ENCODE peak calls at places on chromosome 6, in nine cellular contexts. V is pancreas; E is hepatocyte; F is Peyer's patch; L is sigmoid colon; Y is mesendoderm; U is CD8-positive, alpha-beta memory T cell; R is PC-9; Q is mammary epithelial cell. D is an unnamed sample.

GRCh38 chr6:40512340-40512739 is 74.8 kb downstream of the LRFN2 start:
- DNase-seq in U (no peak), Y (no peak), L (no peak), Q (no peak), V (no peak), E (no peak), R (no peak), F (no peak), D (no peak)

GRCh38 chr6:63347599-63347998 is 27.8 kb upstream of the LGSN start:
- DNase-seq in F (no peak), E (peak), U (no peak), Q (peak), V (no peak), L (no peak), Y (no peak), R (peak), D (peak)

GRCh38 chr6:137705166-137706064 is 161.6 kb upstream of the TNFAIP3 start:
- DNase-seq in R (no peak), F (peak), U (peak), Q (peak), V (peak), E (peak), L (peak), Y (peak), D (no peak)

GRCh38 chr6:83176256-83176655 is 16.8 kb downstream of the PGM3 start:
- DNase-seq in R (no peak), V (no peak), Y (no peak), F (no peak), L (no peak), E (no peak), U (no peak), Q (no peak), D (no peak)

GRCh38 chr6:5125152-5126006 is 40.2 kb downstream of the PPP1R3G start:
- DNase-seq in L (no peak), V (no peak), Y (peak), R (peak), F (no peak), Q (peak), E (peak), U (no peak), D (no peak)

GRCh38 chr6:7085911-7086310 is 21.9 kb upstream of the RREB1 start:
- DNase-seq in R (no peak), L (peak), E (no peak), Q (no peak), F (peak), V (peak), U (no peak), Y (no peak), D (no peak)

GRCh38 chr6:147504848-147505247 is 3.6 kb upstream of the SAMD5 start:
- DNase-seq in U (no peak), V (no peak), Q (no peak), L (no peak), F (no peak), E (no peak), R (no peak), Y (no peak), D (no peak)

GRCh38 chr6:107128577-107128976 is 13.3 kb upstream of the BEND3 start:
- DNase-seq in F (no peak), Y (no peak), V (no peak), E (no peak), R (no peak), L (no peak), U (no peak), Q (no peak), D (no peak)

GRCh38 chr6:21666788-21667681 is 73.5 kb downstream of the SOX4 start:
- DNase-seq in R (no peak), F (no peak), U (no peak), E (peak), Q (no peak), Y (peak), V (no peak), L (no peak), D (no peak)

GRCh38 chr6:110625883-110626282 is 149.5 kb upstream of the SLC22A16 start:
- DNase-seq in Y (no peak), V (no peak), R (no peak), U (no peak), L (no peak), Q (peak), E (no peak), F (no peak), D (peak)

GRCh38 chr6:484086-484728 is 92.7 kb downstream of the IRF4 start:
- DNase-seq in L (no peak), R (no peak), Y (no peak), F (no peak), V (no peak), E (no peak), Q (peak), U (no peak), D (no peak)

GRCh38 chr6:125759184-125759902 is 9.9 kb downstream of the HEY2 start:
- DNase-seq in F (no peak), Y (peak), U (no peak), L (no peak), E (no peak), Q (no peak), R (no peak), V (no peak), D (no peak)

GRCh38 chr6:107668826-107669474 is 155.2 kb downstream of the SCML4 start:
- DNase-seq in Q (no peak), L (no peak), E (no peak), F (peak), Y (no peak), V (no peak), R (no peak), U (peak), D (no peak)

GRCh38 chr6:24960991-24961475 is 25.3 kb upstream of the RIPOR2 start:
- DNase-seq in F (no peak), V (no peak), U (peak), Q (no peak), L (no peak), Y (no peak), R (no peak), E (peak), D (no peak)

GRCh38 chr6:34723203-34723602 is 26.6 kb upstream of the ILRUN start:
- DNase-seq in E (no peak), R (no peak), U (no peak), V (no peak), F (no peak), Y (no peak), Q (no peak), L (no peak), D (no peak)

GRCh38 chr6:34568341-34568680 is 12.2 kb upstream of the SPDEF start:
- DNase-seq in Q (no peak), U (no peak), E (no peak), F (no peak), R (peak), Y (no peak), V (no peak), L (no peak), D (no peak)

DNA sequence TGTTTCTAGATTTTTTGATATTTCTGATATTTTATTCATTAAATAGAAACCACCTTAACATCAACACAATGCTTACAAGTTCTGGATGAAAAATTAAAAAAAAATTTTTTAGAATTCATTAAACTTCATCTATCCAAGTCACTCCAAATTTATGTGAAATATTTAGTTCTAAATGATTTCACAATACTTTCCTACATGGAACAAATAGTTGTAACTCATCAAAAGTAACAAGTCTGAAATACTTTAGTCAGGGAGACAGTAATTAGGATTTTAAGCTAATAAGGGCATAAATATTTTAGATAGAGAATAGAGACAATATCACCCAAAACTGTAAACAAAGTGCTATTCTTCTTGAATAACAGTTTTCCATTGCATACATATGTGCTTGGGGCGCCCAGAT is 147.8 kb downstream of the HIVEP2 start:
- DNase-seq in Q (no peak), U (no peak), E (no peak), F (no peak), Y (no peak), R (no peak), V (no peak), L (no peak), D (no peak)
- H3K27ac ChIP-seq in Q (no peak), U (no peak), E (no peak), F (no peak), Y (no peak), R (no peak), V (no peak), L (no peak), D (no peak)

GRCh38 chr6:20367716-20368485 is 33.8 kb upstream of the E2F3 start:
- DNase-seq in E (peak), U (no peak), Q (peak), L (no peak), V (no peak), Y (no peak), F (no peak), R (no peak), D (peak)

GRCh38 chr6:20362623-20363022 is 39.1 kb upstream of the E2F3 start:
- DNase-seq in V (no peak), U (no peak), Q (no peak), E (no peak), F (no peak), Y (no peak), R (no peak), L (no peak), D (no peak)

GRCh38 chr6:20364327-20364726 is 37.4 kb upstream of the E2F3 start:
- DNase-seq in U (no peak), L (no peak), Y (no peak), R (no peak), Q (peak), F (no peak), E (no peak), V (no peak), D (peak)

GRCh38 chr6:20365456-20365855 is 36.2 kb upstream of the E2F3 start:
- DNase-seq in L (no peak), V (no peak), Q (no peak), U (no peak), R (no peak), E (no peak), Y (no peak), F (no peak), D (no peak)

DNA sequence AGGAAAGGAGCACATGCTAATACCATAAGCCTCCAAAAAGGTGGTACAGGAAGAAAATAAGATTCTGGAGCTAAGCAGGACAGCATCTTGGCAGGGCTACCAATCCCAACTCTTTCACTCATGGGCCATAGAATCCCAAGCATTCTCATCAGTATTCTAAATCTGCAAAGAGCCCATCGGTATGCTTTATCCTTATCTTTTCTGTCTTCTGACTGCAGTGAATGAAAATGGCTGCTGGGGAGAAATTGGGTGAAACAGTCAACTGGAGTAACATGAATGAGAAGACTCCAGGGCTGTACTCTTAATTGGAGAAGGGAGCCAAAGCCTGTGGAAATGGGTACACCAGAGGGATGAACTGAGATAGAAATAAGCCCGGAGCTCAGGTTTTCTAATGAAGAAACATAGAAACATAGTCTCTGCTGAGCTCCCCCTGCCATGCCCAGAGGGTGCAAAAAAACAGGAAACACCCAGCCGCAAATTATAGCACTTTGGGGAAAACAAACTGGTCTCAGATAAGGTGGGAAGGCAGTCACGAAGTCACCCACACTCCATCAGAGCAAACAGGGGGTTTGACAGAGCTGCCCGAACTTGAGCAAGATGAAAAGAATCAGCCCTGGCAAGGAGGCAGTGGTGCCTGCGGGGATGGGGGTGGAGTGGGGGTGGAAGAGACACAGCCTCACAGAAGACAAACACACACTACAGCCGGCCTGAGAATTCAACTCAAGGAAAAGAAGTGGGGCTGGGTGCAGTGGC is 35.4 kb upstream of the E2F3 start:
- DNase-seq in R (no peak), L (no peak), V (no peak), E (no peak), F (peak), U (peak), Y (peak), Q (peak), D (no peak)
- H3K27ac ChIP-seq in R (no peak), L (no peak), V (no peak), E (peak), F (peak), U (no peak), Y (no peak), Q (no peak), D (no peak)

DNA sequence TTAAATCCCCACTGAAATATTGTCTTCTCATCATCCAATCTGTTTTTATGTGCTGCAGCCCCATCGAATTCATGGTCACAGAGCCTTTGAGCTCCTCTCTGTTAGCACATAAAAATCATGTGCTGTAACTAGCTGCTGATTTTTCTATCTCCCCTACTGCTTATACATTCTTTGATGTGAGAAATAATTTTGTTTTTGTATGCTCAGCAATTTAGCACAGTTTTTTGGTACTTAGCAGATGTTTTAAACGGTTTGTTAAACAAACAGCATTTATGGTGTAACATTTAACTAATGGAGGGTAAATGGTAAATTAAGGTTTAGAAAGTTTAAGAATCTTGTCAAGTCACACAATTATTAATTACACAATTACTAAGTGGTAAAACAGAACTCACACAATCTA is 131.8 kb upstream of the C6orf118 start:
- DNase-seq in Y (no peak), R (no peak), V (no peak), F (no peak), E (no peak), Q (no peak), L (no peak), U (no peak), D (no peak)
- H3K27ac ChIP-seq in Y (no peak), R (no peak), V (no peak), F (no peak), E (no peak), Q (no peak), L (no peak), U (no peak), D (no peak)

GRCh38 chr6:75290136-75290535 is 5.5 kb upstream of the TMEM30A start:
- DNase-seq in F (no peak), E (no peak), V (no peak), Y (no peak), R (no peak), U (no peak), Q (no peak), L (no peak), D (no peak)

GRCh38 chr6:75285156-75285639 is 606 bp upstream of the TMEM30A start:
- DNase-seq in L (no peak), E (no peak), U (no peak), Y (no peak), R (peak), F (no peak), V (no peak), Q (peak), D (no peak)

GRCh38 chr6:75288023-75288422 is 3.4 kb upstream of the TMEM30A start:
- DNase-seq in Y (no peak), Q (no peak), L (no peak), E (no peak), V (no peak), F (no peak), U (no peak), R (peak), D (peak)

GRCh38 chr6:75286955-75287354 is 2.4 kb upstream of the TMEM30A start:
- DNase-seq in R (no peak), V (no peak), F (no peak), L (no peak), E (no peak), U (no peak), Y (no peak), Q (no peak), D (no peak)

GRCh38 chr6:75287424-75287823 is 2.8 kb upstream of the TMEM30A start:
- DNase-seq in E (no peak), L (no peak), Q (no peak), F (no peak), U (no peak), R (no peak), Y (no peak), V (no peak), D (no peak)
- H3K27ac ChIP-seq in E (no peak), L (no peak), Q (no peak), F (no peak), U (no peak), R (peak), Y (no peak), V (peak), D (peak)

DNA sequence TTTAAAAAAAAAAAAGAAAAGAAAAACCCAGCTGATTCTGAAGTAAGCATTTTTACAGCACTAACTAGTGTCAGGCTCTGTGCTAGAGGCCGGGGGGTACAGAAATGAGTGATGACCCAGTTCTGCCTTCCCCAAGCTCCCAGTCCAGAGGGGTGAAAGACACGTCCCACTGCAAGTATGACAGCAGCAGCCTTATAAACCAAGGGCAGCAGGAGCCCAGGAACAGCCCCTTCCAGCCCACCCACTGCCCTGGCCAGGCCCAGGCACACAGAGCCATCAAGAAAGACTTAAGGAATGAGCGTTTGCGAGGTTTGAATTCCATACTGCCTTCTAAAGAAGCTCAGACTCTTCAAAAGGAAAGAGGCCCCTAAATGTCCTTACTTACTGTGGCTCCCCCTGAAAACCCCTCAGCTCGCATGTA is 10.1 kb downstream of the TRERF1 start:
- DNase-seq in U (no peak), E (peak), V (no peak), F (peak), Y (peak), R (no peak), L (no peak), Q (no peak), D (no peak)
- H3K27ac ChIP-seq in U (no peak), E (peak), V (peak), F (peak), Y (peak), R (no peak), L (peak), Q (no peak), D (no peak)